ENCODE peak calls at places on chromosomes 5 and 9, in seven cellular contexts. S, W, D, H, C, M and E are unnamed samples.

GRCh38 chr9:75063556-75064305 is 24.2 kb downstream of the NMRK1 start:
- DNase-seq in W (no peak), C (peak), D (no peak), H (no peak), M (no peak), S (no peak), E (no peak)

GRCh38 chr9:127505396-127506116 is 54.2 kb downstream of the LRSAM1 start:
- DNase-seq in H (no peak), S (peak), D (peak), W (no peak), C (no peak), M (peak), E (peak)

GRCh38 chr5:96339862-96340261 is 93.2 kb downstream of the PCSK1 start:
- DNase-seq in S (no peak), M (no peak), C (no peak), W (no peak), D (no peak), H (no peak), E (no peak)

GRCh38 chr9:128389395-128390149 is 18.4 kb downstream of the URM1 start:
- DNase-seq in D (no peak), M (no peak), W (no peak), S (no peak), C (no peak), H (no peak), E (no peak)

GRCh38 chr5:120927923-120928322 is 463.8 kb downstream of the PRR16 start:
- DNase-seq in D (no peak), W (no peak), M (no peak), H (no peak), S (no peak), C (no peak), E (no peak)

GRCh38 chr5:86679529-86679928 is 61.8 kb downstream of the COX7C start:
- DNase-seq in S (peak), W (peak), D (no peak), C (no peak), H (no peak), M (no peak), E (no peak)

GRCh38 chr9:95373069-95373681 is 55.7 kb upstream of the FANCC start:
- DNase-seq in M (no peak), W (no peak), D (no peak), S (no peak), H (no peak), C (no peak), E (no peak)

GRCh38 chr5:68279960-68280359 is 64.4 kb downstream of the PIK3R1 start:
- DNase-seq in C (no peak), M (no peak), H (no peak), S (no peak), W (no peak), D (no peak), E (peak)

GRCh38 chr5:40429258-40430111 is 250.2 kb upstream of the PTGER4 start:
- DNase-seq in D (no peak), W (no peak), S (no peak), M (no peak), H (peak), C (no peak), E (no peak)

GRCh38 chr5:76376141-76376900 is 26.8 kb upstream of the IQGAP2 start:
- DNase-seq in W (no peak), S (no peak), M (no peak), D (no peak), C (no peak), H (no peak), E (peak)

GRCh38 chr5:112971285-112971684 is 5.3 kb upstream of the DCP2 start:
- DNase-seq in M (no peak), D (no peak), W (no peak), S (no peak), C (no peak), H (no peak), E (no peak)

GRCh38 chr5:129912601-129913000 is 8.3 kb downstream of the CHSY3 start:
- DNase-seq in H (no peak), W (no peak), C (no peak), M (no peak), D (no peak), S (no peak), E (no peak)

GRCh38 chr5:177131019-177131320 is 2.6 kb upstream of the NSD1 start:
- DNase-seq in S (no peak), W (no peak), C (no peak), M (no peak), D (no peak), H (no peak), E (no peak)

GRCh38 chr9:116124472-116125040 is 29.0 kb upstream of the PAPPA start:
- DNase-seq in D (no peak), H (no peak), W (no peak), M (no peak), S (no peak), C (no peak), E (no peak)

GRCh38 chr9:35027871-35028270 is 38.3 kb downstream of the DNAJB5 start:
- DNase-seq in W (no peak), D (no peak), H (no peak), M (no peak), S (peak), C (no peak), E (no peak)

GRCh38 chr5:107522456-107522855 is 148.3 kb downstream of the EFNA5 start:
- DNase-seq in W (no peak), M (no peak), D (no peak), S (no peak), C (no peak), H (no peak), E (no peak)

GRCh38 chr5:23314827-23315226 is 192.6 kb upstream of the PRDM9 start:
- DNase-seq in D (no peak), M (no peak), C (no peak), S (no peak), W (no peak), H (no peak), E (no peak)

GRCh38 chr5:137563301-137563645 is 64.1 kb upstream of the SPOCK1 start:
- DNase-seq in S (no peak), H (no peak), W (no peak), C (peak), M (no peak), D (no peak), E (no peak)

GRCh38 chr5:137564475-137564961 is 65.4 kb upstream of the SPOCK1 start:
- DNase-seq in W (no peak), C (no peak), M (no peak), D (no peak), S (no peak), H (no peak), E (no peak)

GRCh38 chr5:137563646-137564474 is 64.7 kb upstream of the SPOCK1 start:
- DNase-seq in S (no peak), W (no peak), M (no peak), H (peak), C (peak), D (no peak), E (no peak)

GRCh38 chr5:137561572-137561971 is 62.4 kb upstream of the SPOCK1 start:
- DNase-seq in D (no peak), M (no peak), C (no peak), S (no peak), W (no peak), H (no peak), E (no peak)

DNA sequence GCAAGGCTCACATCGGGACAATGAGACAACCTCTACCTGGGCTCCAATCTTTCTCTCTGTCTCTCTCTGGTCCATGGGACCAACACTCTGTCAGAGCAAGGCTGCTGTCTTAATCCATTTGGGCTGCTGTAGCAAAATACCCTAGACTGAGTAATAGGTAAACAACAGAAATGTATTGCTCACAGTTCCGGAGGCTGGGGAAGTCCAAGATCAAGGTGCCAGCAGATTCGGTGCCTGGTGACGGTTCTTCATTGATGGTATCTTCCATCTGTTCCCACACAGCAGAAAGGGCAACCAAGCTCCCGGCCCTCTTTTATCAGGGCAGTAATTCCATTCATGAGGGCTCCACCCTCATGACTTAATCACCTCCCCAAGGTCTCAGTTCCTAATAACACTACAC is 61.3 kb upstream of the SPOCK1 start:
- DNase-seq in D (no peak), W (no peak), H (no peak), C (no peak), M (no peak), S (no peak), E (no peak)
- TF ChIP-seq CTCF in D (no peak), W (no peak), H (no peak), C (no peak), M (no peak), S (no peak), E (no peak)

GRCh38 chr9:100598641-100599145 is 20.8 kb downstream of the CAVIN4 start:
- DNase-seq in S (peak), W (peak), D (peak), H (peak), M (peak), C (peak), E (peak)

GRCh38 chr9:100602302-100602930 is 24.5 kb downstream of the CAVIN4 start:
- DNase-seq in H (no peak), D (no peak), M (peak), W (no peak), C (no peak), S (peak), E (no peak)

GRCh38 chr9:100600511-100601079 is 22.7 kb downstream of the CAVIN4 start:
- DNase-seq in M (no peak), D (no peak), W (no peak), H (no peak), C (no peak), S (no peak), E (no peak)

GRCh38 chr9:100597236-100597635 is 19.4 kb downstream of the CAVIN4 start:
- DNase-seq in C (no peak), W (no peak), M (no peak), S (no peak), D (no peak), H (no peak), E (no peak)

GRCh38 chr9:100601216-100601615 is 23.3 kb downstream of the CAVIN4 start:
- DNase-seq in W (no peak), S (peak), H (no peak), C (no peak), D (peak), M (peak), E (peak)
- TF ChIP-seq CTCF in W (peak), S (peak), H (peak), C (peak), D (peak), M (peak), E (peak)

GRCh38 chr5:146007270-146007669 is 70.9 kb downstream of the SH3RF2 start:
- DNase-seq in C (no peak), W (no peak), D (no peak), S (no peak), M (no peak), H (no peak), E (no peak)
- TF ChIP-seq CTCF in C (no peak), W (no peak), D (no peak), S (no peak), M (peak), H (no peak), E (no peak)

GRCh38 chr9:26946753-26947727 is at the start of gene PLAA:
- DNase-seq in C (peak), W (peak), D (peak), M (peak), S (peak), H (peak), E (peak)
- TF ChIP-seq CTCF in C (no peak), W (no peak), D (no peak), M (peak), S (peak), H (peak), E (no peak)